ENCODE peak calls at places on chromosome 9, in seven cellular contexts. K is lower lobe of right lung, Y is heart right ventricle, Z is PC-3, I is fibroblast of lung, W is ovary, F is kidney. N is an unnamed sample.

GRCh38 chr9:73132034-73132776 is 19.5 kb upstream of the ANXA1 start:
- DNase-seq in K (peak; percentile 80), Y (peak; percentile 79), Z (peak; percentile 61), I (peak; percentile 85), W (peak; percentile 77), F (peak; percentile 80), N (peak; percentile 64)

GRCh38 chr9:35658894-35659220 is 765 bp downstream of the CCDC107 start:
- DNase-seq in K (no peak), Y (no peak), Z (peak; percentile 62), I (peak; percentile 70), W (peak; percentile 55), F (peak; percentile 74), N (peak; percentile 57)

GRCh38 chr9:106738109-106738508 is 124.9 kb upstream of the ZNF462 start:
- DNase-seq in K (no peak), Y (no peak), Z (no peak), I (no peak), W (no peak), F (no peak), N (no peak)

GRCh38 chr9:131781069-131781468 is 41.2 kb upstream of the RAPGEF1 start:
- DNase-seq in K (no peak), Y (no peak), Z (no peak), I (peak; percentile 11), W (no peak), F (no peak), N (no peak)

GRCh38 chr9:77449177-77450092 is 198.7 kb downstream of the GNA14 start:
- DNase-seq in K (no peak), Y (no peak), Z (peak; percentile 11), I (peak; percentile 99), W (no peak), F (no peak), N (no peak)

GRCh38 chr9:89940625-89941024 is 335.8 kb downstream of the GADD45G start:
- DNase-seq in K (no peak), Y (no peak), Z (no peak), I (peak; percentile 63), W (no peak), F (no peak), N (no peak)

GRCh38 chr9:26791274-26791673 is 101.3 kb downstream of the CAAP1 start:
- DNase-seq in K (no peak), Y (no peak), Z (no peak), I (no peak), W (no peak), F (no peak), N (no peak)

GRCh38 chr9:76759726-76760125 is 4.5 kb upstream of the PCA3 start:
- DNase-seq in K (no peak), Y (no peak), Z (no peak), I (no peak), W (no peak), F (no peak), N (no peak)

GRCh38 chr9:7976167-7976755 is 176.7 kb upstream of the DMAC1 start:
- DNase-seq in K (no peak), Y (no peak), Z (no peak), I (peak; percentile 7), W (no peak), F (no peak), N (no peak)

GRCh38 chr9:132798817-132799790 is 79.0 kb downstream of the AK8 start:
- DNase-seq in K (peak; percentile 72), Y (no peak), Z (peak; percentile 19), I (no peak), W (no peak), F (peak; percentile 65), N (no peak)

GRCh38 chr9:16704489-16705111 is 165.9 kb downstream of the BNC2 start:
- DNase-seq in K (no peak), Y (peak; percentile 24), Z (no peak), I (no peak), W (peak; percentile 73), F (peak; percentile 84), N (no peak)

GRCh38 chr9:126482361-126483044 is 131.2 kb upstream of the LMX1B start:
- DNase-seq in K (peak; percentile 38), Y (no peak), Z (no peak), I (peak; percentile 86), W (peak; percentile 80), F (peak; percentile 81), N (no peak)

GRCh38 chr9:83208065-83208850 is 145.3 kb upstream of the RASEF start:
- DNase-seq in K (no peak), Y (no peak), Z (no peak), I (peak; percentile 29), W (no peak), F (no peak), N (no peak)

GRCh38 chr9:120344230-120344629 is 235.7 kb downstream of the CDK5RAP2 start:
- DNase-seq in K (no peak), Y (no peak), Z (peak; percentile 79), I (peak; percentile 86), W (no peak), F (no peak), N (no peak)

GRCh38 chr9:78213696-78214095 is 22.2 kb upstream of the CEP78 start:
- DNase-seq in K (no peak), Y (no peak), Z (peak; percentile 18), I (peak; percentile 57), W (no peak), F (no peak), N (no peak)

GRCh38 chr9:85942913-85943729 is 2.2 kb downstream of the NAA35 start:
- DNase-seq in K (no peak), Y (no peak), Z (no peak), I (no peak), W (no peak), F (no peak), N (no peak)
- H3K4me3 ChIP-seq in K (no peak overlapping the region), Y (no peak overlapping the region), Z (peak overlapping the region; percentile 96), I (peak overlapping the region; percentile 94), W (no peak overlapping the region), F (peak overlapping the region; percentile 3), N (no peak overlapping the region)

DNA sequence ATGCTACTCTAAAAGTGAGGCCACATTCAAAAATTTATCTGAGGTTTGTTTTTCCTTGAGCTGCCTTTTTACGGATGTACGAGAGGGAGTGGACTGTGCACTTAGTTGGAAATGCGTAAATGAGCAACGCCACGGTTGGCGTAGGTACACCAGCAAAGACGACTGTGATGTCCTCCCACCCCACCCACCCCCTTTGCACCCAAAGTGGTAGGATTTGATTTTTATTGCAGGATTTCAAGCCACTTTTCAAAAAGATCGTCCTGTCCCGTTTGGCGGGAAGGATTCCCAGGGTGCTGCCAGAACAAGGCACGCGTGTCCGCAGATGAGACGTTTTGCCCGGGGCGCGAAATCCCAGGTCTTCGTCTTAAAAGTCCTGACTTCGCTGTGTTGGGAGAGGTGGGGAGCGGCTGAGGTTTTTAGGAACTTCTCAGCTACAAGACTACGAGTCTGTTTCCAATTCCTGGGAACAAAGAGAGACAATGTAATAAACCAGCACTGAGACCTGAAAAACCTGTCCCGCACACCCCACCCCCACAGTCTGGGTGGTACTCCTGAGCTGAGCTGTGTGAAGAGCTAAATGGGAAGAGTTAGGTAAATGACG is 1.0 kb upstream of the TLE1 start:
- DNase-seq in K (peak; percentile 53), Y (peak; percentile 28), Z (peak; percentile 89), I (peak; percentile 41), W (peak; percentile 37), F (peak; percentile 83), N (peak; percentile 64)
- H3K27ac ChIP-seq in K (peak overlapping the region; percentile 82), Y (peak overlapping the region; percentile 82), Z (peak overlapping the region; percentile 81), I (peak overlapping the region; percentile 64), W (peak overlapping the region; percentile 2), F (peak overlapping the region; percentile 3), N (no peak overlapping the region)

DNA sequence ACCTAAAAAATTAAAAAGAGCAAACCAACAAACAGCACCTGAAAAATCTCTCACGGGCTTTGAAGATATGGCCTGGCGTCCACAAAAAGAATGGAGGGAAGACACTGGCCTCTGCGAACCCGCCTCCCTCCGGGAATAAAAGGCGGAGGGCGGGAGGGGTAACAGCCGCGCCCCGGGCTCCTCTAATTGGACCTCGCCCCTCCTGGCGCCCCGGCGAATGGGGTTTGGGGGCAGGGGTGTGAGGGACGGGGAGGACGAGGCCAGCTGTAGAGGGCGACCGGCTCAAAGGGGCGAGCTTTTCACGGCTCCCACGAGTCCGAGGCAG is 753 bp downstream of the FANCC start:
- DNase-seq in K (peak; percentile 80), Y (peak; percentile 50), Z (peak; percentile 76), I (peak; percentile 72), W (peak; percentile 33), F (peak; percentile 87), N (peak; percentile 76)
- TF ChIP-seq CTCF in K (no peak), Y (peak; percentile 31), Z (no peak), I (no peak), W (no peak), F (no peak), N (no peak)

DNA sequence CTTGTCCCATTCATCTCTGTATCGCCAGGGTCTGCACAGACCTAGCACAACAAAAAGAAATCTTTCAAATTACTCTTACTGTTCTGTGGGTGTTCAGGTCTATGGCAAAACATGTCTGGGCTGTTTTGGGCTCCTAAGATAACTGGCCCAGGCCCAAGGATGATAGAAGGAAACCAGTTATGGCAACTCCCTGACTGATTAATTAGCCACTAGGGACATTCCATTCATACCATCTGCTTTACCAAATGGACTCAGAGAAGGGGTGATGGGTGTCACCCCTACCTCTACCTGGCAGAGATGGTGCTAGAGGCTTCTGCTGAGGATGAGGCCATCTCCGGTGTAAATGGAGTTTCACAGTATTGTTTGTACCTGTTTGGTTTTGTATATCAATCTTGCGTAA is 1.9 kb downstream of the SLC31A2 start:
- DNase-seq in K (no peak), Y (no peak), Z (peak; percentile 54), I (peak; percentile 10), W (no peak), F (no peak), N (no peak)
- H3K4me3 ChIP-seq in K (peak overlapping the region; percentile 97), Y (no peak overlapping the region), Z (no peak overlapping the region), I (peak overlapping the region; percentile 87), W (no peak overlapping the region), F (peak overlapping the region; percentile 0), N (no peak overlapping the region)

GRCh38 chr9:28234899-28235277 is 661.6 kb upstream of the C9orf72 start:
- DNase-seq in K (no peak), Y (no peak), Z (peak; percentile 81), I (peak; percentile 84), W (no peak), F (no peak), N (no peak)
- H3K27ac ChIP-seq in K (no peak overlapping the region), Y (no peak overlapping the region), Z (no peak overlapping the region), I (no peak overlapping the region), W (no peak overlapping the region), F (no peak overlapping the region), N (no peak overlapping the region)

DNA sequence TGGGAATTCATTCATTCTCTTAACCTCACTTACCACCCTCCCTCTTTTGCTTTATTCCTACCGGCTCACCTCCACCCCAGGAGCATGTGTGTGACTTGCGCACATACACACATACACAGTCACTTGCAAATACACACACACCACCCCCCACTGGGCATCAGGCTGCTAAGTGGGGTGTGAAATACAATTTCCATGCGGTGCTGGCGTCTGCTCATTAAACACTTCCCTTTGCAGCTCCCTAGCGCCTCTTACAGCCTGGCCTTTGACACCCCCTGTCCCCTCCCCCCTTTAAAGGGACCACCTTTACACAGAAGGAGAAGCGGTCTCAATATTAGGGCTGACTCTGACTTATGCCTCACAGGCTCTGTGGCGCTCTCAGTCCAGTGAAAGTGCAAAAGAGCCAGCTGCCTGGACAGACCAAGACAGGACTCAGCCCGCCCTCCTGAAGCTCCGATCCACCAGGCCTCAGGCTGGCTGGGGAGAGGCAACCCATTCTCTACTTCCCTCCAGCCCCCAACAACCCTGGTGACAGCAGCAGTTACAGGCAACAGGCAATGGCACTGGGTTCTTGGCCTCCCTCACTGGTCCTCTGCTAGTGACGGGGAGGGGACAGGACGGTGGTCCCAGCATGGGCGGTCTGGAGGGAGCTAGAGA is 12.2 kb downstream of the ENHO start:
- DNase-seq in K (no peak), Y (no peak), Z (no peak), I (no peak), W (no peak), F (no peak), N (no peak)
- TF ChIP-seq CTCF in K (no peak), Y (no peak), Z (no peak), I (no peak), W (no peak), F (no peak), N (no peak)

N was measured in pancreas.